ENCODE peak calls at places on chromosomes 3 and 15, in ten cellular contexts. Q, T, M, G, K, U, C, S, A and V are unnamed samples.

GRCh38 chr15:91965501-91966180 is 112.1 kb downstream of the SLCO3A1 start:
- DNase-seq in A (no peak), U (peak; percentile 53), C (no peak), T (peak; percentile 93), M (peak; percentile 92), S (no peak), Q (no peak), G (no peak), K (no peak), V (no peak)

GRCh38 chr3:100097919-100098896 is 16.1 kb downstream of the FILIP1L start:
- DNase-seq in C (no peak), U (no peak), M (no peak), A (no peak), T (peak; percentile 28), S (no peak), G (no peak), Q (no peak), K (no peak), V (peak; percentile 51)

GRCh38 chr15:49288411-49288810 is 118.4 kb downstream of the GALK2 start:
- DNase-seq in K (no peak), T (no peak), Q (no peak), S (no peak), M (no peak), A (no peak), C (no peak), G (no peak), U (no peak), V (no peak)

GRCh38 chr15:66982816-66983215 is 82.6 kb upstream of the SMAD3 start:
- DNase-seq in K (no peak), T (no peak), C (no peak), Q (no peak), G (no peak), U (no peak), M (no peak), S (no peak), A (no peak), V (no peak)

GRCh38 chr3:86792316-86792715 is 198.6 kb downstream of the VGLL3 start:
- DNase-seq in M (no peak), C (no peak), A (no peak), T (no peak), G (no peak), S (no peak), Q (no peak), U (peak; percentile 57), K (no peak), V (no peak)

GRCh38 chr3:63817209-63817608 is 1.9 kb upstream of the C3orf49 start:
- DNase-seq in G (no peak), A (no peak), U (no peak), C (no peak), M (no peak), T (no peak), Q (no peak), S (no peak), K (no peak), V (no peak)

GRCh38 chr15:65361708-65362459 is 15.9 kb downstream of the IGDCC3 start:
- DNase-seq in Q (no peak), U (no peak), C (no peak), M (peak; percentile 65), A (peak; percentile 48), G (peak; percentile 81), T (no peak), K (no peak), S (no peak), V (no peak)

GRCh38 chr15:89017370-89018066 is 70.7 kb upstream of the ABHD2 start:
- DNase-seq in A (peak; percentile 97), M (peak; percentile 85), G (peak; percentile 98), C (peak; percentile 84), Q (peak; percentile 81), T (peak; percentile 58), U (peak; percentile 87), K (peak; percentile 75), S (peak; percentile 71), V (peak; percentile 86)

GRCh38 chr3:187742351-187743171 is 2.7 kb downstream of the BCL6 start:
- DNase-seq in A (no peak), M (no peak), T (no peak), S (no peak), Q (no peak), K (no peak), U (peak; percentile 48), C (no peak), G (no peak), V (no peak)

GRCh38 chr15:78264304-78265136 is at the start of gene DNAJA4:
- DNase-seq in Q (no peak), A (peak; percentile 74), S (peak; percentile 29), C (peak; percentile 39), K (peak; percentile 48), T (no peak), M (no peak), G (peak; percentile 76), U (peak; percentile 71), V (peak; percentile 29)

GRCh38 chr15:75817151-75817935 is 25.9 kb upstream of the UBE2Q2 start:
- DNase-seq in K (no peak), T (no peak), Q (peak; percentile 79), S (no peak), M (no peak), U (peak; percentile 47), G (no peak), C (no peak), A (no peak), V (no peak)

GRCh38 chr3:124075758-124076157 is 83.8 kb upstream of the ROPN1 start:
- DNase-seq in A (no peak), G (no peak), T (no peak), S (no peak), U (no peak), M (no peak), Q (no peak), C (no peak), K (no peak), V (no peak)

DNA sequence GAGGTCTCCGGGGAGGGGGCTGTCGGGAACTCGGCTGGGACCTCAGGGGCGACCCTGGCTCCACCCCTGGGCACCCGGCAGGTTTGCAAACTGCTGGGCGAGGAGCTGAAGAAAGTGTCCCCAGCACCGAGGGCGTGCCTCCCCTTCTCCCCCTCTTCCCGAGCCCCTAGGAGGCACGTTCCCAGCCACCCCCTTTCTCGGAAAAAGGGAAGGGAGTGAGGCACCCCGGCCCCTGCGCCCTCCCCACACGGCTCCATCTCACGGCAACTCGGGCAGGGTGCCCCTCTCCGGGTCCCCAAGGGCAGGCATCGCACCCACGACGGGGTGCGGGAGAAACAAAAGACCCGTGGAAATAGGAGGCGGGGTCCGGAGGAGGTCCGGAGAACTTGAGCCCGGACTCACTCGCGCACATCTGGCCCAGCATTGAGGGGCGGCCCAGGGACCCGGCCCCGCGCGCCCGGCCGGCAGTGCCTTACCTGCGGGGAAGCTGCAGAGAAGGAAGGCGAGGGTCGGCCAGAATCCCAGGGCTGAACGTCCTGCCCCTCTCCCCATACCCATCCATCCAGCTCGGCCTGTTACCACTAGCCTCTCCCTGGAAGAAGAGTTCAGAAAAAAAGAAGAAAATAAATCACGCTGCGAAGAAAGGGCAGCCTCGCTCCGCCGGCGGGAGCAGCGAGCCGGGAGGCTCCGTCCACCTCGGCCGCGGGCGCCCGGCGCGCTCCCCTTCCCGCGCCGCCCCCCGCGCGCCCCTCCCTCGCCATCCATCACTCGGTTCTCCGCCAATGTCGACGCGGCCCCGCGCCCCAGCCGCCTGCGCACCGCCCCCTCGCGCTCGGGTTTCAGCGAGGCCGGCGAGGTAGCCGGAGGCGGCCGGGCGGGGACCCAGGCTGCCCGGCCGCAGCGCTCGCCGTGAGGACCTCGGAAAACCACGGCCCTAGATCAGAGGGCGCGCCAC is 16.3 kb downstream of the RGMA start:
- DNase-seq in M (no peak), T (peak; percentile 21), U (peak; percentile 85), K (peak; percentile 77), G (peak; percentile 90), C (peak; percentile 95), S (no peak), A (peak; percentile 95), Q (no peak), V (peak; percentile 90)
- H3K4me3 ChIP-seq in M (peak overlapping the region; percentile 40), T (peak overlapping the region; percentile 46), U (peak overlapping the region; percentile 87), K (peak overlapping the region; percentile 49), G (peak overlapping the region; percentile 72), C (peak overlapping the region; percentile 70), S (no peak overlapping the region), A (peak overlapping the region; percentile 98), Q (peak overlapping the region; percentile 36), V (peak overlapping the region; percentile 74)

DNA sequence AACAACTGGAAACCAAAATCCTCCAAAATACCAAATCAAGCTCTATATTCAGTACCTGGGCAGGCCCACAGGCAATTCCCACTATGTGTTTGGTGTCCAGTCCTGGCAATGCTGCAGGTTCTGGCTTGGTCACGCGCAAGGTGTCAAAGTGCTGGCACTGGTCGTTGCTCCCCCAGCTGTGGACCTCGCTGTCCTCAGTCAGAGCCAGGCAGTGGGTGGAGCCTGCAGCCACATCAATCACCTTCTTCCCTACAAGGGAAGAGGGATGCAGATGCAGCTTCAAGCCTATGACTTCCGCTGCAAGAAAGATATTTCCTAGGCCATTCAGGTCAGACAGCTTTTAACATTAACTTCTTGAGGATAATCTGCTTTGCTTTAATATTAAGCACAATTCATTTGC is 61.3 kb downstream of the HERC2 start:
- DNase-seq in U (no peak), C (no peak), T (no peak), M (no peak), A (peak; percentile 58), Q (no peak), G (peak; percentile 49), K (no peak), S (no peak), V (no peak)
- H3K36me3 ChIP-seq in U (peaks cover 11% of the 10 kb centered on the region), C (peaks cover 28% of the 10 kb centered on the region), T (peaks cover 9% of the 10 kb centered on the region), M (peaks cover 61% of the 10 kb centered on the region), A (peaks cover 87% of the 10 kb centered on the region), Q (no peaks in the 10 kb centered on the region), G (peaks cover 25% of the 10 kb centered on the region), K (peaks cover 3% of the 10 kb centered on the region), S (peaks cover 8% of the 10 kb centered on the region), V (no peaks in the 10 kb centered on the region)

GRCh38 chr3:54518011-54518675 is 395.8 kb downstream of the CACNA2D3 start:
- DNase-seq in K (peak; percentile 14), S (no peak), U (no peak), M (no peak), Q (no peak), A (no peak), C (no peak), G (no peak), T (no peak), V (no peak)
- H3K4me3 ChIP-seq in K (no peak overlapping the region), S (no peak overlapping the region), U (no peak overlapping the region), M (no peak overlapping the region), Q (no peak overlapping the region), A (no peak overlapping the region), C (no peak overlapping the region), G (no peak overlapping the region), T (no peak overlapping the region), V (no peak overlapping the region)

GRCh38 chr15:72206677-72207000 is 9.1 kb upstream of the GRAMD2A start:
- DNase-seq in S (no peak), G (no peak), Q (no peak), U (no peak), A (peak; percentile 34), C (no peak), K (no peak), T (no peak), M (no peak), V (no peak)

GRCh38 chr15:72203507-72203837 is 5.9 kb upstream of the GRAMD2A start:
- DNase-seq in U (peak; percentile 91), T (peak; percentile 97), G (no peak), M (peak; percentile 99), A (peak; percentile 37), Q (no peak), S (no peak), C (peak; percentile 71), K (no peak), V (no peak)

GRCh38 chr15:72205896-72206676 is 8.5 kb upstream of the GRAMD2A start:
- DNase-seq in A (peak; percentile 37), Q (no peak), G (no peak), T (no peak), C (no peak), M (no peak), U (no peak), K (no peak), S (no peak), V (no peak)

GRCh38 chr15:72205273-72205672 is 7.7 kb upstream of the GRAMD2A start:
- DNase-seq in A (peak; percentile 14), S (no peak), K (no peak), G (no peak), C (no peak), M (no peak), Q (no peak), U (no peak), T (no peak), V (no peak)

GRCh38 chr15:72207576-72208085 is 10.0 kb upstream of the GRAMD2A start:
- DNase-seq in G (no peak), M (no peak), T (no peak), K (no peak), C (no peak), A (no peak), Q (no peak), S (no peak), U (no peak), V (no peak)
- H3K36me3 ChIP-seq in G (peaks cover 95% of the 10 kb centered on the region), M (peaks cover 98% of the 10 kb centered on the region), T (peaks cover 58% of the 10 kb centered on the region), K (peaks cover 59% of the 10 kb centered on the region), C (peaks cover 84% of the 10 kb centered on the region), A (peaks cover 98% of the 10 kb centered on the region), Q (peaks cover 20% of the 10 kb centered on the region), S (peaks cover 65% of the 10 kb centered on the region), U (peaks cover 95% of the 10 kb centered on the region), V (peaks cover 4% of the 10 kb centered on the region)